ENCODE peak calls at places on chromosomes 16 and 17, in six cellular contexts. I is retina; X is stimulated activated naive CD8-positive, alpha-beta T cell treated with anti-CD3 and anti-CD28 coated beads, Interleukin-15, Interleukin-2, amounts not matched to agents 100 U/mL and 50 U/mL, for 24 hours; G is heart left ventricle; V is H9; O is stimulated activated CD4-positive, alpha-beta T cell treated with anti-CD3 and anti-CD28 coated beads, Interleukin-15, amount 100 ng/mL, for 24 hours. C is an unnamed sample.

GRCh38 chr16:63617047-63617989 is 1504.5 kb downstream of the CDH11 start:
- DNase-seq in O (no peak), G (peak), X (no peak), V (peak), I (peak), C (no peak)

GRCh38 chr16:11824362-11824761 is 27.0 kb downstream of the RSL1D1 start:
- DNase-seq in G (peak), V (no peak), X (no peak), I (no peak), O (no peak), C (no peak)

GRCh38 chr16:10180042-10180770 is 2.0 kb downstream of the GRIN2A start:
- DNase-seq in V (no peak), I (peak), X (no peak), G (no peak), O (no peak), C (no peak)

GRCh38 chr16:57628008-57628781 is at the start of gene ADGRG1:
- DNase-seq in G (peak), V (peak), X (peak), O (peak), I (peak), C (peak)

GRCh38 chr16:48479955-48480354 is 94.7 kb upstream of the SIAH1 start:
- DNase-seq in X (no peak), I (no peak), G (no peak), V (no peak), O (no peak), C (no peak)

GRCh38 chr16:53756329-53756996 is 52.5 kb downstream of the FTO start:
- DNase-seq in X (no peak), I (peak), O (no peak), G (no peak), V (no peak), C (no peak)

GRCh38 chr17:79561486-79562116 is 49.2 kb downstream of the RBFOX3 start:
- DNase-seq in I (peak), G (no peak), V (no peak), O (no peak), X (no peak), C (no peak)

GRCh38 chr16:8676737-8677375 is 2.4 kb downstream of the ABAT start:
- DNase-seq in I (no peak), O (no peak), V (no peak), X (no peak), G (no peak), C (no peak)

GRCh38 chr17:17022011-17022800 is 20.1 kb upstream of the MPRIP start:
- DNase-seq in X (no peak), V (peak), I (no peak), G (no peak), O (no peak), C (no peak)

GRCh38 chr17:27218719-27219488 is 75.0 kb upstream of the WSB1 start:
- DNase-seq in O (peak), X (peak), I (no peak), G (no peak), V (no peak), C (no peak)

GRCh38 chr16:84484579-84485254 is 19.7 kb downstream of the MEAK7 start:
- DNase-seq in V (no peak), I (peak), X (peak), O (peak), G (peak), C (peak)